ENCODE peak calls at places on chromosomes 3 and 15, in nine cellular contexts. A, W, O, R, Z, L, T, Q and X are unnamed samples.

GRCh38 chr15:52976050-52976449 is 185.9 kb upstream of the ONECUT1 start:
- DNase-seq in A (no peak), W (no peak), O (no peak), R (no peak), Z (no peak), L (no peak), T (no peak), Q (no peak), X (no peak)

GRCh38 chr15:70411464-70411863 is 313.7 kb upstream of the TLE3 start:
- DNase-seq in A (no peak), W (peak; percentile 56), O (no peak), R (no peak), Z (no peak), L (no peak), T (no peak), Q (no peak), X (no peak)

GRCh38 chr3:33886015-33886414 is 87.6 kb downstream of the PDCD6IP start:
- DNase-seq in A (no peak), W (no peak), O (peak; percentile 32), R (no peak), Z (no peak), L (no peak), T (no peak), Q (no peak), X (no peak)

GRCh38 chr15:101275018-101275417 is 2.3 kb downstream of the SELENOS start:
- DNase-seq in A (no peak), W (no peak), O (no peak), R (no peak), Z (no peak), L (no peak), T (no peak), Q (no peak), X (no peak)

GRCh38 chr3:197186887-197187588 is 111.4 kb downstream of the DLG1 start:
- DNase-seq in A (peak; percentile 53), W (peak; percentile 12), O (peak; percentile 61), R (peak; percentile 34), Z (peak; percentile 9), L (no peak), T (peak; percentile 23), Q (no peak), X (no peak)

GRCh38 chr3:197025736-197026480 is 3.7 kb downstream of the MELTF start:
- DNase-seq in A (no peak), W (no peak), O (no peak), R (no peak), Z (peak; percentile 19), L (no peak), T (no peak), Q (no peak), X (no peak)

GRCh38 chr15:69344238-69344637 is 45.5 kb downstream of the PAQR5 start:
- DNase-seq in A (no peak), W (no peak), O (no peak), R (no peak), Z (no peak), L (no peak), T (no peak), Q (no peak), X (no peak)

GRCh38 chr3:141431411-141432378 is 55.1 kb upstream of the RASA2 start:
- DNase-seq in A (no peak), W (no peak), O (no peak), R (no peak), Z (no peak), L (peak; percentile 82), T (no peak), Q (no peak), X (no peak)

GRCh38 chr15:53978248-53978906 is at the start of gene UNC13C:
- DNase-seq in A (no peak), W (no peak), O (peak; percentile 1), R (no peak), Z (no peak), L (peak; percentile 39), T (no peak), Q (no peak), X (no peak)

GRCh38 chr15:83449928-83450501 is 2.9 kb downstream of the SH3GL3 start:
- DNase-seq in A (no peak), W (no peak), O (peak; percentile 75), R (no peak), Z (no peak), L (no peak), T (no peak), Q (no peak), X (peak; percentile 34)

GRCh38 chr3:77726509-77726908 is 686.6 kb downstream of the ROBO2 start:
- DNase-seq in A (no peak), W (no peak), O (no peak), R (no peak), Z (peak; percentile 2), L (no peak), T (no peak), Q (no peak), X (no peak)

GRCh38 chr3:79872483-79872882 is 104.7 kb upstream of the ROBO1 start:
- DNase-seq in A (no peak), W (no peak), O (peak; percentile 99), R (no peak), Z (peak; percentile 4), L (no peak), T (peak; percentile 76), Q (no peak), X (peak; percentile 3)

GRCh38 chr3:194851254-194851653 is 165.6 kb downstream of the FAM43A start:
- DNase-seq in A (no peak), W (no peak), O (no peak), R (no peak), Z (no peak), L (no peak), T (no peak), Q (no peak), X (no peak)

GRCh38 chr3:32113981-32114566 is 7.7 kb downstream of the GPD1L start:
- DNase-seq in A (peak; percentile 35), W (no peak), O (no peak), R (no peak), Z (no peak), L (no peak), T (no peak), Q (no peak), X (no peak)